ENCODE peak calls at places on chromosomes 6 and 20, in eight cellular contexts. One of them, this sample, is unnamed.

GRCh38 chr6:11586117-11586516 is 48.6 kb downstream of the TMEM170B start:
- DNase-seq in psoas muscle: no peak
- DNase-seq in activated T-helper 1 cell treated with Interleukin-2 at 50 U/mL for 16 hours: no peak
- DNase-seq in cardiac septum: no peak
- DNase-seq in mucosa of descending colon: no peak
- DNase-seq in cardiac muscle cell: no peak
- DNase-seq in HS-27A: no peak
- DNase-seq in D721Med: no peak
- DNase-seq in this sample: no peak

GRCh38 chr20:18596270-18596669 is 8.4 kb downstream of the DTD1 start:
- DNase-seq in psoas muscle: no peak
- DNase-seq in activated T-helper 1 cell treated with Interleukin-2 at 50 U/mL for 16 hours: no peak
- DNase-seq in cardiac septum: no peak
- DNase-seq in mucosa of descending colon: no peak
- DNase-seq in cardiac muscle cell: no peak
- DNase-seq in HS-27A: no peak
- DNase-seq in D721Med: no peak
- DNase-seq in this sample: no peak

GRCh38 chr6:53866231-53866630 is 71.4 kb downstream of the LRRC1 start:
- DNase-seq in psoas muscle: no peak
- DNase-seq in activated T-helper 1 cell treated with Interleukin-2 at 50 U/mL for 16 hours: no peak
- DNase-seq in cardiac septum: no peak
- DNase-seq in mucosa of descending colon: no peak
- DNase-seq in cardiac muscle cell: no peak
- DNase-seq in HS-27A: no peak
- DNase-seq in D721Med: no peak
- DNase-seq in this sample: no peak

GRCh38 chr20:25553819-25554296 is 31.5 kb downstream of the NINL start:
- DNase-seq in psoas muscle: no peak
- DNase-seq in activated T-helper 1 cell treated with Interleukin-2 at 50 U/mL for 16 hours: no peak
- DNase-seq in cardiac septum: no peak
- DNase-seq in mucosa of descending colon: peak
- DNase-seq in cardiac muscle cell: no peak
- DNase-seq in HS-27A: no peak
- DNase-seq in D721Med: no peak
- DNase-seq in this sample: no peak

GRCh38 chr6:43291708-43292107 is 6.4 kb upstream of the SLC22A7 start:
- DNase-seq in psoas muscle: no peak
- DNase-seq in activated T-helper 1 cell treated with Interleukin-2 at 50 U/mL for 16 hours: no peak
- DNase-seq in cardiac septum: no peak
- DNase-seq in mucosa of descending colon: no peak
- DNase-seq in cardiac muscle cell: no peak
- DNase-seq in HS-27A: no peak
- DNase-seq in D721Med: no peak
- DNase-seq in this sample: no peak

GRCh38 chr6:83008631-83009030 is 57.0 kb downstream of the UBE3D start:
- DNase-seq in psoas muscle: no peak
- DNase-seq in activated T-helper 1 cell treated with Interleukin-2 at 50 U/mL for 16 hours: no peak
- DNase-seq in cardiac septum: no peak
- DNase-seq in mucosa of descending colon: no peak
- DNase-seq in cardiac muscle cell: no peak
- DNase-seq in HS-27A: no peak
- DNase-seq in D721Med: no peak
- DNase-seq in this sample: peak

GRCh38 chr6:30768634-30769087 is 24.3 kb upstream of the IER3 start:
- DNase-seq in psoas muscle: no peak
- DNase-seq in activated T-helper 1 cell treated with Interleukin-2 at 50 U/mL for 16 hours: no peak
- DNase-seq in cardiac septum: no peak
- DNase-seq in mucosa of descending colon: no peak
- DNase-seq in cardiac muscle cell: no peak
- DNase-seq in HS-27A: no peak
- DNase-seq in D721Med: no peak
- DNase-seq in this sample: no peak

GRCh38 chr6:617485-618100 is 39.3 kb downstream of the HUS1B start:
- DNase-seq in psoas muscle: no peak
- DNase-seq in activated T-helper 1 cell treated with Interleukin-2 at 50 U/mL for 16 hours: no peak
- DNase-seq in cardiac septum: no peak
- DNase-seq in mucosa of descending colon: no peak
- DNase-seq in cardiac muscle cell: no peak
- DNase-seq in HS-27A: no peak
- DNase-seq in D721Med: no peak
- DNase-seq in this sample: no peak

GRCh38 chr20:38094373-38094775 is 60.8 kb downstream of the RPRD1B start:
- DNase-seq in psoas muscle: peak
- DNase-seq in activated T-helper 1 cell treated with Interleukin-2 at 50 U/mL for 16 hours: no peak
- DNase-seq in cardiac septum: no peak
- DNase-seq in mucosa of descending colon: peak
- DNase-seq in cardiac muscle cell: no peak
- DNase-seq in HS-27A: no peak
- DNase-seq in D721Med: no peak
- DNase-seq in this sample: no peak

GRCh38 chr6:157944983-157945931 is 36.4 kb upstream of the SYNJ2 start:
- DNase-seq in psoas muscle: no peak
- DNase-seq in activated T-helper 1 cell treated with Interleukin-2 at 50 U/mL for 16 hours: no peak
- DNase-seq in cardiac septum: no peak
- DNase-seq in mucosa of descending colon: no peak
- DNase-seq in cardiac muscle cell: no peak
- DNase-seq in HS-27A: no peak
- DNase-seq in D721Med: no peak
- DNase-seq in this sample: no peak

GRCh38 chr6:117550078-117550600 is 52.2 kb downstream of the GOPC start:
- DNase-seq in psoas muscle: no peak
- DNase-seq in activated T-helper 1 cell treated with Interleukin-2 at 50 U/mL for 16 hours: no peak
- DNase-seq in cardiac septum: no peak
- DNase-seq in mucosa of descending colon: no peak
- DNase-seq in cardiac muscle cell: no peak
- DNase-seq in HS-27A: no peak
- DNase-seq in D721Med: no peak
- DNase-seq in this sample: peak

GRCh38 chr6:81054011-81054410 is 698.5 kb downstream of the TENT5A start:
- DNase-seq in psoas muscle: no peak
- DNase-seq in activated T-helper 1 cell treated with Interleukin-2 at 50 U/mL for 16 hours: no peak
- DNase-seq in cardiac septum: no peak
- DNase-seq in mucosa of descending colon: no peak
- DNase-seq in cardiac muscle cell: no peak
- DNase-seq in HS-27A: no peak
- DNase-seq in D721Med: no peak
- DNase-seq in this sample: no peak

GRCh38 chr20:61925555-61926252 is 140.0 kb downstream of the TAF4 start:
- DNase-seq in psoas muscle: peak
- DNase-seq in activated T-helper 1 cell treated with Interleukin-2 at 50 U/mL for 16 hours: no peak
- DNase-seq in cardiac septum: no peak
- DNase-seq in mucosa of descending colon: no peak
- DNase-seq in cardiac muscle cell: no peak
- DNase-seq in HS-27A: no peak
- DNase-seq in D721Med: no peak
- DNase-seq in this sample: peak

GRCh38 chr6:112253505-112253841 is 894 bp downstream of the LAMA4 start:
- DNase-seq in psoas muscle: no peak
- DNase-seq in activated T-helper 1 cell treated with Interleukin-2 at 50 U/mL for 16 hours: no peak
- DNase-seq in cardiac septum: peak
- DNase-seq in mucosa of descending colon: no peak
- DNase-seq in cardiac muscle cell: peak
- DNase-seq in HS-27A: no peak
- DNase-seq in D721Med: no peak
- DNase-seq in this sample: no peak

GRCh38 chr6:135833806-135834205 is 17.7 kb upstream of the PDE7B start:
- DNase-seq in psoas muscle: no peak
- DNase-seq in activated T-helper 1 cell treated with Interleukin-2 at 50 U/mL for 16 hours: no peak
- DNase-seq in cardiac septum: no peak
- DNase-seq in mucosa of descending colon: no peak
- DNase-seq in cardiac muscle cell: no peak
- DNase-seq in HS-27A: no peak
- DNase-seq in D721Med: no peak
- DNase-seq in this sample: no peak

GRCh38 chr6:24004062-24004461 is 122.0 kb upstream of the NRSN1 start:
- DNase-seq in psoas muscle: no peak
- DNase-seq in activated T-helper 1 cell treated with Interleukin-2 at 50 U/mL for 16 hours: no peak
- DNase-seq in cardiac septum: no peak
- DNase-seq in mucosa of descending colon: no peak
- DNase-seq in cardiac muscle cell: no peak
- DNase-seq in HS-27A: peak
- DNase-seq in D721Med: no peak
- DNase-seq in this sample: no peak

GRCh38 chr6:138594042-138594636 is 94.8 kb upstream of the NHSL1 start:
- DNase-seq in psoas muscle: no peak
- DNase-seq in activated T-helper 1 cell treated with Interleukin-2 at 50 U/mL for 16 hours: no peak
- DNase-seq in cardiac septum: no peak
- DNase-seq in mucosa of descending colon: no peak
- DNase-seq in cardiac muscle cell: no peak
- DNase-seq in HS-27A: no peak
- DNase-seq in D721Med: no peak
- DNase-seq in this sample: no peak

GRCh38 chr6:79494841-79495240 is 42.4 kb downstream of the LCA5 start:
- DNase-seq in psoas muscle: no peak
- DNase-seq in activated T-helper 1 cell treated with Interleukin-2 at 50 U/mL for 16 hours: no peak
- DNase-seq in cardiac septum: no peak
- DNase-seq in mucosa of descending colon: no peak
- DNase-seq in cardiac muscle cell: peak
- DNase-seq in HS-27A: no peak
- DNase-seq in D721Med: no peak
- DNase-seq in this sample: no peak

GRCh38 chr20:43590036-43590391 is 723 bp upstream of the IFT52 start:
- DNase-seq in psoas muscle: no peak
- DNase-seq in activated T-helper 1 cell treated with Interleukin-2 at 50 U/mL for 16 hours: no peak
- DNase-seq in cardiac septum: no peak
- DNase-seq in mucosa of descending colon: peak
- DNase-seq in cardiac muscle cell: peak
- DNase-seq in HS-27A: no peak
- DNase-seq in D721Med: no peak
- DNase-seq in this sample: no peak

GRCh38 chr6:13617066-13617465 is 1.9 kb downstream of the NOL7 start:
- DNase-seq in psoas muscle: no peak
- DNase-seq in activated T-helper 1 cell treated with Interleukin-2 at 50 U/mL for 16 hours: no peak
- DNase-seq in cardiac septum: no peak
- DNase-seq in mucosa of descending colon: no peak
- DNase-seq in cardiac muscle cell: no peak
- DNase-seq in HS-27A: no peak
- DNase-seq in D721Med: no peak
- DNase-seq in this sample: no peak

GRCh38 chr20:11364736-11365135 is 553.0 kb upstream of the BTBD3 start:
- DNase-seq in psoas muscle: no peak
- DNase-seq in activated T-helper 1 cell treated with Interleukin-2 at 50 U/mL for 16 hours: no peak
- DNase-seq in cardiac septum: no peak
- DNase-seq in mucosa of descending colon: no peak
- DNase-seq in cardiac muscle cell: no peak
- DNase-seq in HS-27A: no peak
- DNase-seq in D721Med: no peak
- DNase-seq in this sample: no peak

GRCh38 chr6:40923326-40923725 is 115.7 kb downstream of the UNC5CL start:
- DNase-seq in psoas muscle: no peak
- DNase-seq in activated T-helper 1 cell treated with Interleukin-2 at 50 U/mL for 16 hours: no peak
- DNase-seq in cardiac septum: no peak
- DNase-seq in mucosa of descending colon: no peak
- DNase-seq in cardiac muscle cell: no peak
- DNase-seq in HS-27A: no peak
- DNase-seq in D721Med: no peak
- DNase-seq in this sample: no peak

GRCh38 chr6:75843401-75843800 is 94.4 kb downstream of the MYO6 start:
- DNase-seq in psoas muscle: no peak
- DNase-seq in activated T-helper 1 cell treated with Interleukin-2 at 50 U/mL for 16 hours: no peak
- DNase-seq in cardiac septum: no peak
- DNase-seq in mucosa of descending colon: no peak
- DNase-seq in cardiac muscle cell: no peak
- DNase-seq in HS-27A: no peak
- DNase-seq in D721Med: no peak
- DNase-seq in this sample: no peak

GRCh38 chr20:22407237-22408193 is 176.9 kb downstream of the FOXA2 start:
- DNase-seq in psoas muscle: no peak
- DNase-seq in activated T-helper 1 cell treated with Interleukin-2 at 50 U/mL for 16 hours: no peak
- DNase-seq in cardiac septum: no peak
- DNase-seq in mucosa of descending colon: no peak
- DNase-seq in cardiac muscle cell: no peak
- DNase-seq in HS-27A: no peak
- DNase-seq in D721Med: no peak
- DNase-seq in this sample: no peak

GRCh38 chr20:36573798-36574277 is 441 bp downstream of the TGIF2 start:
- DNase-seq in psoas muscle: peak
- DNase-seq in activated T-helper 1 cell treated with Interleukin-2 at 50 U/mL for 16 hours: no peak
- DNase-seq in cardiac septum: no peak
- DNase-seq in mucosa of descending colon: peak
- DNase-seq in cardiac muscle cell: no peak
- DNase-seq in HS-27A: no peak
- DNase-seq in D721Med: no peak
- DNase-seq in this sample: no peak

This sample was measured in PC-9.